ENCODE peak calls at places on chromosomes 6 and 20, in five cellular contexts. K is aorta, T is RPMI7951, J is M059J, R is DMS79. O is an unnamed sample.

GRCh38 chr20:56985286-56985685 is 281.2 kb downstream of the BMP7 start:
- DNase-seq in T (peak), K (no peak), J (peak), R (no peak), O (peak)

GRCh38 chr20:61523145-61523544 is 271.1 kb downstream of the CDH4 start:
- DNase-seq in T (no peak), J (no peak), R (no peak), K (peak), O (no peak)

GRCh38 chr6:130178692-130179091 is 44.1 kb downstream of the SAMD3 start:
- DNase-seq in T (peak), J (peak), R (no peak), K (no peak), O (peak)

GRCh38 chr6:106857771-106858652 is 116.5 kb downstream of the CD24 start:
- DNase-seq in T (no peak), R (no peak), J (no peak), K (no peak), O (no peak)

GRCh38 chr6:106194949-106195919 is 109.1 kb downstream of the PRDM1 start:
- DNase-seq in T (peak), K (no peak), J (peak), R (no peak), O (peak)

GRCh38 chr6:55180258-55180657 is 5.9 kb downstream of the HCRTR2 start:
- DNase-seq in J (no peak), K (no peak), T (no peak), R (peak), O (no peak)

GRCh38 chr6:54074591-54075195 is 36.5 kb upstream of the MLIP start:
- DNase-seq in R (no peak), K (no peak), J (no peak), T (no peak), O (no peak)

GRCh38 chr6:15823838-15824414 is 161.1 kb upstream of the DTNBP1 start:
- DNase-seq in J (no peak), K (no peak), R (no peak), T (no peak), O (no peak)

GRCh38 chr6:71222676-71223075 is 65.9 kb upstream of the OGFRL1 start:
- DNase-seq in R (no peak), T (no peak), K (no peak), J (no peak), O (no peak)

GRCh38 chr6:22612241-22612640 is 42.9 kb downstream of the HDGFL1 start:
- DNase-seq in R (no peak), T (no peak), J (no peak), K (no peak), O (no peak)

GRCh38 chr6:116419069-116419468 is 42.1 kb upstream of the CALHM6 start:
- DNase-seq in R (no peak), K (no peak), J (peak), T (peak), O (peak)

GRCh38 chr6:159754959-159755914 is 6.6 kb upstream of the ACAT2 start:
- DNase-seq in T (no peak), R (peak), J (no peak), K (no peak), O (no peak)

GRCh38 chr20:51481311-51481997 is 61.1 kb downstream of the NFATC2 start:
- DNase-seq in K (no peak), R (no peak), T (no peak), J (no peak), O (peak)

GRCh38 chr20:9397928-9398327 is 116.5 kb upstream of the LAMP5 start:
- DNase-seq in R (no peak), T (no peak), J (no peak), K (peak), O (no peak)

GRCh38 chr6:147497472-147497871 is 11.0 kb upstream of the SAMD5 start:
- DNase-seq in J (no peak), K (no peak), R (no peak), T (no peak), O (no peak)

GRCh38 chr20:61760321-61761112 is 305.2 kb downstream of the TAF4 start:
- DNase-seq in R (no peak), K (peak), J (no peak), T (no peak), O (no peak)

GRCh38 chr6:3385660-3386151 is 71.1 kb downstream of the SLC22A23 start:
- DNase-seq in K (peak), T (peak), J (no peak), R (no peak), O (no peak)

GRCh38 chr6:161922631-161923119 is 648.8 kb upstream of the AGPAT4 start:
- DNase-seq in J (peak), K (no peak), R (no peak), T (peak), O (peak)

GRCh38 chr6:35052694-35053565 is 88.2 kb downstream of the TCP11 start:
- DNase-seq in K (peak), J (no peak), T (peak), R (no peak), O (no peak)

GRCh38 chr6:118776607-118777549 is 117.1 kb upstream of the ASF1A start:
- DNase-seq in J (peak), R (peak), K (peak), T (peak), O (peak)

O was measured in kidney tubule cell.